ENCODE peak calls at places on chromosomes 6 and 20, in seven cellular contexts. Y, T, X, O, W, F and Z are unnamed samples.

GRCh38 chr6:2129076-2129695 is 116.2 kb downstream of the GMDS start:
- DNase-seq in Y (no peak), T (peak; percentile 34), X (no peak), O (no peak), W (no peak), F (peak; percentile 83), Z (no peak)

GRCh38 chr20:18390201-18390600 is 76.6 kb downstream of the DZANK1 start:
- DNase-seq in Y (no peak), T (no peak), X (no peak), O (no peak), W (no peak), F (no peak), Z (no peak)

GRCh38 chr6:4371207-4371921 is 236.0 kb upstream of the ECI2 start:
- DNase-seq in Y (no peak), T (peak; percentile 59), X (no peak), O (peak; percentile 92), W (no peak), F (no peak), Z (no peak)

GRCh38 chr6:89411019-89411268 is 1.1 kb downstream of the RRAGD start:
- DNase-seq in Y (no peak), T (no peak), X (no peak), O (peak; percentile 28), W (no peak), F (peak; percentile 30), Z (peak; percentile 52)

GRCh38 chr6:67680297-67680932 is 954.7 kb upstream of the ADGRB3 start:
- DNase-seq in Y (no peak), T (peak; percentile 60), X (no peak), O (no peak), W (no peak), F (no peak), Z (no peak)

GRCh38 chr20:46358336-46359058 is 47.9 kb downstream of the ELMO2 start:
- DNase-seq in Y (no peak), T (no peak), X (no peak), O (no peak), W (no peak), F (no peak), Z (no peak)

GRCh38 chr6:123415844-123416468 is 220.8 kb downstream of the TRDN start:
- DNase-seq in Y (peak; percentile 8), T (peak; percentile 62), X (peak; percentile 61), O (peak; percentile 43), W (peak; percentile 61), F (peak; percentile 74), Z (peak; percentile 54)

GRCh38 chr6:149306967-149307366 is 10.5 kb upstream of the TAB2 start:
- DNase-seq in Y (no peak), T (peak; percentile 32), X (no peak), O (no peak), W (no peak), F (no peak), Z (no peak)

GRCh38 chr20:38156888-38157634 is 8.0 kb downstream of the TGM2 start:
- DNase-seq in Y (no peak), T (peak; percentile 39), X (no peak), O (peak; percentile 90), W (no peak), F (no peak), Z (no peak)

GRCh38 chr20:25249198-25249931 is 1.5 kb downstream of the PYGB start:
- DNase-seq in Y (peak; percentile 48), T (peak; percentile 29), X (no peak), O (no peak), W (no peak), F (no peak), Z (no peak)

GRCh38 chr6:2630891-2631458 is 119.7 kb downstream of the MYLK4 start:
- DNase-seq in Y (no peak), T (peak; percentile 97), X (no peak), O (peak; percentile 51), W (no peak), F (no peak), Z (no peak)

GRCh38 chr6:39426057-39426592 is 103.6 kb upstream of the KCNK16 start:
- DNase-seq in Y (peak; percentile 81), T (peak; percentile 83), X (no peak), O (no peak), W (no peak), F (no peak), Z (no peak)

GRCh38 chr6:107179004-107179403 is 63.7 kb upstream of the BEND3 start:
- DNase-seq in Y (no peak), T (no peak), X (peak; percentile 12), O (no peak), W (no peak), F (peak; percentile 12), Z (no peak)

GRCh38 chr6:113994934-113995342 is 24.0 kb upstream of the HDAC2 start:
- DNase-seq in Y (peak; percentile 78), T (peak; percentile 92), X (peak; percentile 35), O (no peak), W (peak; percentile 52), F (peak; percentile 86), Z (peak; percentile 66)

GRCh38 chr6:24963887-24964570 is 28.3 kb upstream of the RIPOR2 start:
- DNase-seq in Y (no peak), T (no peak), X (no peak), O (no peak), W (no peak), F (no peak), Z (no peak)

GRCh38 chr6:30258204-30258603 is 45.0 kb upstream of the TRIM26 start:
- DNase-seq in Y (no peak), T (no peak), X (no peak), O (no peak), W (no peak), F (peak; percentile 64), Z (no peak)

GRCh38 chr6:14506656-14507242 is 389.2 kb downstream of the CD83 start:
- DNase-seq in Y (no peak), T (no peak), X (no peak), O (no peak), W (no peak), F (no peak), Z (no peak)

GRCh38 chr6:75437451-75438185 is 56.0 kb downstream of the FILIP1 start:
- DNase-seq in Y (peak; percentile 33), T (peak; percentile 49), X (no peak), O (no peak), W (no peak), F (no peak), Z (no peak)

GRCh38 chr6:14540859-14541540 is 423.4 kb downstream of the CD83 start:
- DNase-seq in Y (no peak), T (no peak), X (no peak), O (no peak), W (peak; percentile 33), F (no peak), Z (no peak)

GRCh38 chr20:5835234-5835845 is 85.1 kb downstream of the SHLD1 start:
- DNase-seq in Y (peak; percentile 61), T (peak; percentile 70), X (no peak), O (peak; percentile 65), W (no peak), F (no peak), Z (no peak)

DNA sequence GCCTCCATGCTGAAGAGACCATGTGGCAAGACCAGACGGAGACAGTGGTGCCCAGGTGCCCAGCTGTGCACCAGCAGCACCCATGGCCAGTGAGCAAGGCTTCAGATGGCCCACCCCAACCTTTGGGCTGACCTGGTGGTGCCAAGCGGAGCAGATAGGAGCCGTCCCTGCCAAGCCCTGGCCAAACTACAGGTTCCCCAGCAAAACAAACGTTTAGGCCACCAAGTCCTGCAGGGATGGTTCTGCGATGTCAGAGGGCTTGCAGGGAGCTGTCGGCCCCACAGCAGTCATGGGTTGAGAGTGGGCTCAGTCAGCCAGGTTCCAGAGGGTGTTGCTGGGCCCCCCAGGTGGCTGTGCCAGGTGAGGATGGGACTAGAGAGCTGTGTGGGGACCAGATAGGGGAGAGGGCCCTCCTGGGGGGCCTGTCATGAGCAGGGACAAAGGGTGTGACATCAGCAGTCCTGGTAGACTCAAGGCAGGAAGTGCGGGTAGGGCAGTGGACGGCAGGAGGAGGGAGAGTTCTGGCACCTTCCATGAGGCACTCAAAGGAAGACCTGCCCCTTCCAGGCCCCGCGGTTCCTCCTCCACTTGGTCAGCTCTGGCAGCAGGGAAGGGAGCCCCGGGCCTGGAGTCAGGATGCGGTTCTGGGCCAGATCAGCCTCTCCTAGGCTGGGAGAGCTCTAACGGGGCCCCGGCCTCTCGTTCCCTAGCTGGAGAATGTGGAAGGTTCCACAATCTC is 342.4 kb downstream of the ZFAND3 start:
- DNase-seq in Y (no peak), T (no peak), X (no peak), O (no peak), W (no peak), F (no peak), Z (no peak)
- TF ChIP-seq CTCF in Y (no peak), T (no peak), X (no peak), O (no peak), W (no peak), F (no peak), Z (no peak)

GRCh38 chr6:6166064-6166463 is 154.4 kb downstream of the F13A1 start:
- DNase-seq in Y (no peak), T (no peak), X (no peak), O (no peak), W (no peak), F (peak; percentile 38), Z (no peak)
- TF ChIP-seq CTCF in Y (no peak), T (no peak), X (no peak), O (no peak), W (no peak), F (no peak), Z (no peak)

GRCh38 chr6:136249811-136250685 is at the start of gene MTFR2:
- DNase-seq in Y (peak; percentile 99), T (peak; percentile 99), X (peak; percentile 85), O (peak; percentile 97), W (peak; percentile 93), F (peak; percentile 99), Z (peak; percentile 90)
- TF ChIP-seq CTCF in Y (no peak), T (no peak), X (no peak), O (no peak), W (no peak), F (no peak), Z (no peak)

GRCh38 chr6:157868835-157869234 is 45.8 kb downstream of the SNX9 start:
- DNase-seq in Y (no peak), T (no peak), X (no peak), O (no peak), W (no peak), F (no peak), Z (peak; percentile 13)

GRCh38 chr6:157865249-157865648 is 42.2 kb downstream of the SNX9 start:
- DNase-seq in Y (no peak), T (peak; percentile 60), X (no peak), O (no peak), W (no peak), F (no peak), Z (no peak)

GRCh38 chr6:157867155-157867559 is 44.1 kb downstream of the SNX9 start:
- DNase-seq in Y (peak; percentile 38), T (peak; percentile 64), X (no peak), O (no peak), W (no peak), F (no peak), Z (no peak)

GRCh38 chr6:157869673-157870302 is 46.7 kb downstream of the SNX9 start:
- DNase-seq in Y (no peak), T (no peak), X (no peak), O (no peak), W (no peak), F (no peak), Z (no peak)

DNA sequence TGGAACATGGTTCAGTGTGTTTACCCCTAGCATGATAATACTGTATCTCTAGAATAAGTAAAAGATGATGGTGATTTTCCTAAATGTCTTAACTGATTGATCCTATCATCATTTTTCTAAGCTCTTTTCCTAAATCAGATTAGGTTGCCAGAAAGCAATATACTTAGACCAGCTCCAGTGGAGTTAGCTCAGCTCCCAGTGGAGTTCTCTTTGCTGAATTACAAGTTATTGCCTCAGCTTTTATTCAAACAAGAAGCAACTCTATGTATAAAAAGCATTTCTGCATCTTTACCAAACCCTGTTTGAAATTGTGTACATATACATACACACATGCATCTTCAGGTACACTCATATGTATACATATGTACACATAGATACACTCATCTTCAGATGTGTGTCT is 44.9 kb downstream of the SNX9 start:
- DNase-seq in Y (no peak), T (no peak), X (no peak), O (no peak), W (no peak), F (no peak), Z (no peak)
- TF ChIP-seq CTCF in Y (no peak), T (no peak), X (no peak), O (no peak), W (no peak), F (no peak), Z (no peak)